ENCODE peak calls at places on chromosomes 12 and 14, in nine cellular contexts. Q, Z, W, C, V, R, P, I and D are unnamed samples.

GRCh38 chr12:124321556-124322270 is 26.8 kb downstream of the RFLNA start:
- DNase-seq in Q (no peak), Z (no peak), W (no peak), C (no peak), V (no peak), R (no peak), P (no peak), I (peak; percentile 22), D (no peak)

GRCh38 chr12:55688716-55689655 is 18.7 kb downstream of the ITGA7 start:
- DNase-seq in Q (no peak), Z (no peak), W (no peak), C (no peak), V (no peak), R (no peak), P (no peak), I (no peak), D (peak; percentile 50)

GRCh38 chr12:20369164-20370000 is 1.0 kb downstream of the PDE3A start:
- DNase-seq in Q (peak; percentile 47), Z (peak; percentile 26), W (peak; percentile 53), C (no peak), V (no peak), R (peak; percentile 69), P (peak; percentile 88), I (peak; percentile 54), D (peak; percentile 89)

GRCh38 chr14:74804219-74804825 is 41.2 kb downstream of the YLPM1 start:
- DNase-seq in Q (peak; percentile 19), Z (peak; percentile 67), W (no peak), C (peak; percentile 33), V (peak; percentile 28), R (peak; percentile 41), P (no peak), I (peak; percentile 72), D (no peak)

GRCh38 chr14:54342806-54343205 is 54.0 kb upstream of the CDKN3 start:
- DNase-seq in Q (no peak), Z (no peak), W (no peak), C (no peak), V (no peak), R (no peak), P (no peak), I (no peak), D (no peak)

GRCh38 chr14:89386214-89386886 is 30.7 kb downstream of the FOXN3 start:
- DNase-seq in Q (no peak), Z (no peak), W (no peak), C (no peak), V (no peak), R (no peak), P (peak; percentile 46), I (no peak), D (no peak)

GRCh38 chr12:53722450-53723041 is 4.7 kb downstream of the CALCOCO1 start:
- DNase-seq in Q (no peak), Z (peak; percentile 20), W (no peak), C (no peak), V (no peak), R (no peak), P (no peak), I (no peak), D (no peak)

GRCh38 chr14:79586401-79586800 is 624.9 kb downstream of the DIO2 start:
- DNase-seq in Q (no peak), Z (no peak), W (no peak), C (no peak), V (no peak), R (no peak), P (no peak), I (no peak), D (no peak)

GRCh38 chr14:44609201-44609600 is 102.1 kb upstream of the FSCB start:
- DNase-seq in Q (no peak), Z (no peak), W (no peak), C (no peak), V (no peak), R (no peak), P (no peak), I (no peak), D (no peak)

GRCh38 chr12:49091056-49091835 is 3.4 kb downstream of the DHH start:
- DNase-seq in Q (no peak), Z (no peak), W (no peak), C (no peak), V (no peak), R (no peak), P (no peak), I (no peak), D (no peak)

GRCh38 chr12:104974626-104975290 is 11.4 kb upstream of the NOPCHAP1 start:
- DNase-seq in Q (no peak), Z (no peak), W (peak; percentile 61), C (no peak), V (no peak), R (no peak), P (no peak), I (peak; percentile 37), D (no peak)

GRCh38 chr14:39368261-39368959 is 63.8 kb downstream of the FBXO33 start:
- DNase-seq in Q (no peak), Z (peak; percentile 75), W (peak; percentile 36), C (peak; percentile 44), V (peak; percentile 16), R (peak; percentile 63), P (peak; percentile 37), I (peak; percentile 85), D (peak; percentile 84)

GRCh38 chr14:101721111-101721510 is 40.4 kb upstream of the PPP2R5C start:
- DNase-seq in Q (no peak), Z (no peak), W (no peak), C (no peak), V (no peak), R (no peak), P (no peak), I (no peak), D (peak; percentile 36)